ENCODE peak calls at places on chromosomes 4 and X, in ten cellular contexts. One of them, this sample, is unnamed.

GRCh38 chr4:28966982-28967381 is 1753.2 kb upstream of the PCDH7 start:
- DNase-seq in neural crest cell: no peak
- DNase-seq in HFF-Myc: no peak
- DNase-seq in H9: no peak
- DNase-seq in endodermal cell: no peak
- DNase-seq in endothelial cell: no peak
- DNase-seq in A549: no peak
- DNase-seq in PC-3: peak
- DNase-seq in endothelial cell of umbilical vein: no peak
- DNase-seq in lower leg skin: no peak
- DNase-seq in this sample: no peak

GRCh38 chr4:69881173-69881773 is 21.3 kb upstream of the SULT1E1 start:
- DNase-seq in neural crest cell: no peak
- DNase-seq in HFF-Myc: peak
- DNase-seq in H9: peak
- DNase-seq in endodermal cell: no peak
- DNase-seq in endothelial cell: no peak
- DNase-seq in A549: peak
- DNase-seq in PC-3: peak
- DNase-seq in endothelial cell of umbilical vein: peak
- DNase-seq in lower leg skin: no peak
- DNase-seq in this sample: no peak

GRCh38 chrX:96722793-96723192 is 38.2 kb downstream of the DIAPH2 start:
- DNase-seq in neural crest cell: no peak
- DNase-seq in HFF-Myc: no peak
- DNase-seq in H9: no peak
- DNase-seq in endodermal cell: no peak
- DNase-seq in endothelial cell: no peak
- DNase-seq in A549: no peak
- DNase-seq in PC-3: no peak
- DNase-seq in endothelial cell of umbilical vein: no peak
- DNase-seq in lower leg skin: no peak
- DNase-seq in this sample: no peak

GRCh38 chrX:16610121-16610565 is 39.8 kb upstream of the S100G start:
- DNase-seq in neural crest cell: no peak
- DNase-seq in HFF-Myc: no peak
- DNase-seq in H9: no peak
- DNase-seq in endodermal cell: no peak
- DNase-seq in endothelial cell: no peak
- DNase-seq in A549: no peak
- DNase-seq in PC-3: peak
- DNase-seq in endothelial cell of umbilical vein: peak
- DNase-seq in lower leg skin: no peak
- DNase-seq in this sample: no peak

GRCh38 chrX:82945332-82945731 is 562.8 kb upstream of the POU3F4 start:
- DNase-seq in neural crest cell: no peak
- DNase-seq in HFF-Myc: no peak
- DNase-seq in H9: no peak
- DNase-seq in endodermal cell: no peak
- DNase-seq in endothelial cell: no peak
- DNase-seq in A549: no peak
- DNase-seq in PC-3: peak
- DNase-seq in endothelial cell of umbilical vein: no peak
- DNase-seq in lower leg skin: no peak
- DNase-seq in this sample: no peak

GRCh38 chr4:132540268-132540667 is 608.8 kb upstream of the PCDH10 start:
- DNase-seq in neural crest cell: no peak
- DNase-seq in HFF-Myc: no peak
- DNase-seq in H9: no peak
- DNase-seq in endodermal cell: peak
- DNase-seq in endothelial cell: no peak
- DNase-seq in A549: no peak
- DNase-seq in PC-3: no peak
- DNase-seq in endothelial cell of umbilical vein: no peak
- DNase-seq in lower leg skin: no peak
- DNase-seq in this sample: no peak

GRCh38 chr4:113003841-113004240 is 45.6 kb upstream of the ANK2 start:
- DNase-seq in neural crest cell: no peak
- DNase-seq in HFF-Myc: no peak
- DNase-seq in H9: no peak
- DNase-seq in endodermal cell: no peak
- DNase-seq in endothelial cell: no peak
- DNase-seq in A549: no peak
- DNase-seq in PC-3: peak
- DNase-seq in endothelial cell of umbilical vein: no peak
- DNase-seq in lower leg skin: no peak
- DNase-seq in this sample: no peak

GRCh38 chr4:72302981-72303704 is 265.9 kb downstream of the ADAMTS3 start:
- DNase-seq in neural crest cell: peak
- DNase-seq in HFF-Myc: no peak
- DNase-seq in H9: peak
- DNase-seq in endodermal cell: peak
- DNase-seq in endothelial cell: peak
- DNase-seq in A549: peak
- DNase-seq in PC-3: peak
- DNase-seq in endothelial cell of umbilical vein: peak
- DNase-seq in lower leg skin: no peak
- DNase-seq in this sample: peak

GRCh38 chrX:124679199-124679598 is 332.8 kb downstream of the SH2D1A start:
- DNase-seq in neural crest cell: no peak
- DNase-seq in HFF-Myc: no peak
- DNase-seq in H9: no peak
- DNase-seq in endodermal cell: no peak
- DNase-seq in endothelial cell: no peak
- DNase-seq in A549: no peak
- DNase-seq in PC-3: no peak
- DNase-seq in endothelial cell of umbilical vein: no peak
- DNase-seq in lower leg skin: no peak
- DNase-seq in this sample: no peak

GRCh38 chr4:150664935-150665334 is 83.0 kb downstream of the MAB21L2 start:
- DNase-seq in neural crest cell: no peak
- DNase-seq in HFF-Myc: no peak
- DNase-seq in H9: no peak
- DNase-seq in endodermal cell: no peak
- DNase-seq in endothelial cell: no peak
- DNase-seq in A549: peak
- DNase-seq in PC-3: peak
- DNase-seq in endothelial cell of umbilical vein: peak
- DNase-seq in lower leg skin: no peak
- DNase-seq in this sample: no peak

GRCh38 chr4:112029642-112030235 is 115.5 kb upstream of the FAM241A start:
- DNase-seq in neural crest cell: no peak
- DNase-seq in HFF-Myc: no peak
- DNase-seq in H9: no peak
- DNase-seq in endodermal cell: no peak
- DNase-seq in endothelial cell: no peak
- DNase-seq in A549: no peak
- DNase-seq in PC-3: no peak
- DNase-seq in endothelial cell of umbilical vein: no peak
- DNase-seq in lower leg skin: no peak
- DNase-seq in this sample: no peak

GRCh38 chrX:7889680-7890079 is 37.5 kb downstream of the PNPLA4 start:
- DNase-seq in neural crest cell: no peak
- DNase-seq in HFF-Myc: no peak
- DNase-seq in H9: no peak
- DNase-seq in endodermal cell: no peak
- DNase-seq in endothelial cell: no peak
- DNase-seq in A549: no peak
- DNase-seq in PC-3: peak
- DNase-seq in endothelial cell of umbilical vein: no peak
- DNase-seq in lower leg skin: no peak
- DNase-seq in this sample: no peak

GRCh38 chrX:68079961-68080360 is 353.3 kb downstream of the OPHN1 start:
- DNase-seq in neural crest cell: no peak
- DNase-seq in HFF-Myc: no peak
- DNase-seq in H9: no peak
- DNase-seq in endodermal cell: no peak
- DNase-seq in endothelial cell: no peak
- DNase-seq in A549: no peak
- DNase-seq in PC-3: no peak
- DNase-seq in endothelial cell of umbilical vein: no peak
- DNase-seq in lower leg skin: no peak
- DNase-seq in this sample: no peak

GRCh38 chrX:54246866-54247265 is 63.8 kb upstream of the FAM120C start:
- DNase-seq in neural crest cell: no peak
- DNase-seq in HFF-Myc: no peak
- DNase-seq in H9: no peak
- DNase-seq in endodermal cell: no peak
- DNase-seq in endothelial cell: no peak
- DNase-seq in A549: no peak
- DNase-seq in PC-3: no peak
- DNase-seq in endothelial cell of umbilical vein: no peak
- DNase-seq in lower leg skin: no peak
- DNase-seq in this sample: no peak

GRCh38 chrX:54248309-54248708 is 65.3 kb upstream of the FAM120C start:
- DNase-seq in neural crest cell: no peak
- DNase-seq in HFF-Myc: no peak
- DNase-seq in H9: no peak
- DNase-seq in endodermal cell: no peak
- DNase-seq in endothelial cell: no peak
- DNase-seq in A549: peak
- DNase-seq in PC-3: peak
- DNase-seq in endothelial cell of umbilical vein: peak
- DNase-seq in lower leg skin: no peak
- DNase-seq in this sample: no peak
- TF ChIP-seq CTCF in neural crest cell: no peak
- TF ChIP-seq CTCF in HFF-Myc: no peak
- TF ChIP-seq CTCF in H9: peak
- TF ChIP-seq CTCF in endodermal cell: peak
- TF ChIP-seq CTCF in endothelial cell: no peak
- TF ChIP-seq CTCF in A549: peak
- TF ChIP-seq CTCF in PC-3: peak
- TF ChIP-seq CTCF in endothelial cell of umbilical vein: peak
- TF ChIP-seq CTCF in lower leg skin: no peak
- TF ChIP-seq CTCF in this sample: no peak

DNA sequence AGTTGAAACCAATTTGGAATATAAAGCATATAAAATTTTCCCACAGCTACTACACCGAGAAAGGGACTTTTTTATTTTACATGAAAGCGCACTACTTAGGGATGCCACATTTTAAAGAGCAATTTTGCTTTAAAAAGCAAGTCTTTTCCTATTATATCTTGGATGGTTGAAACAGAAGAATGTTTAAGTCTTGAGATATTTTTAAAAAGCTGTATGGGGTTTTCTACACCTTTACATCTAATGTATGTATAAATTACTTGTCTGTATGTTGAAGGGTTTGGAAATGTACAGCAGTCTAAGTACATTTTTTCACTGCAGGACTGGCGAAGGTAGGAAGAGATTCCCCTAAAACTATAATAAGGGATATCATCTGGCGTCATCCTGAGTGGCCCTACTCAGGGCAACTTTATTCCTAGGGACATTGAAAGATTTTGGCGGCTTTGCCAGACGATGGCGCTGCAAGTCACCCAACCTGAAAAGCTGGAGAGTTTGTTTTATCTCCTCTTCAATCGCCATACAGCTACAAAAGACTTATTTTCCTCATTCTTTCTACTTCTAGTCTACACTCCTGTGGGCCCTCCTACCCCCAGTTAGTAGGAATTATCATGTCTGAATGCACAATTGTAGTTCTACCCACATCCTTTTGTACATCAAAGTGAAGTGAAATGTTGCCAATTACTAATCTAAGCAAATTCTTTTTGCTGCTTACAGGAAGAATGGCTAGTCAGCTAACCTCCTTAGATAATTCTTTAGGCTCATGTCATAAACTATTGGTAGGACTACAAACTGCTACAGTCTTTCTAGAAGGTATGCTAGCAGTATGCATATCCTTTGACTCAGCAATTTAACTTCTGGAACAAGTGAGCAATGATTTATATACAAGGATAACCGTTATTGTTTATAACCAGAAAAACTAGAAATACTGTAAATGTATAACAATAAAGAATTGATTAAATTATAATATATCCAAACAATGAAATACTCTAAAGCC is 781 bp upstream of the NEK1 start:
- DNase-seq in neural crest cell: peak
- DNase-seq in HFF-Myc: no peak
- DNase-seq in H9: peak
- DNase-seq in endodermal cell: peak
- DNase-seq in endothelial cell: peak
- DNase-seq in A549: peak
- DNase-seq in PC-3: peak
- DNase-seq in endothelial cell of umbilical vein: peak
- DNase-seq in lower leg skin: peak
- DNase-seq in this sample: peak
- TF ChIP-seq CTCF in neural crest cell: peak
- TF ChIP-seq CTCF in HFF-Myc: peak
- TF ChIP-seq CTCF in H9: peak
- TF ChIP-seq CTCF in endodermal cell: peak
- TF ChIP-seq CTCF in endothelial cell: peak
- TF ChIP-seq CTCF in A549: peak
- TF ChIP-seq CTCF in PC-3: peak
- TF ChIP-seq CTCF in endothelial cell of umbilical vein: peak
- TF ChIP-seq CTCF in lower leg skin: no peak
- TF ChIP-seq CTCF in this sample: peak

DNA sequence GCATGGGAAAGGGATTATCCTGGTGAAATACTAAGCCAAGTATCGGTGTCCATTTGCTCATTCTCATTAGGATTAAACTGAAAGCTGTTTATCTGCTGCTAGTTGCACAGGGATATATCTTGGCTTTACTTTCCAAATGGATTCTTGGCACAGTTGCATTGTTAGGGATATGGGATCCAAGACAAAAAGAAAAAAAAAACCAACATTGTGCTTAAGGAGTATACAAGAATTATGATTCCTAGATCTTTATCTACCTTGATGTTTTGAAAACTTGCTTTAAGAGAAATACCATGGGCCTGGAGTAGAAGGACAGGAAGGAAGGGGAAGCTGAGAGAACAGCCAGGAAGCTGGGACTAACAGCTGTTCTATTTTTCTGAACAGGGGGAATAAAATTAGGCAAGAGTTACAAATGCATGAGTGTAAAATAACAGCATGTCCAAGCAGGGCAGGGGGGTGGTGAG is 107.6 kb downstream of the ATXN3L start:
- DNase-seq in neural crest cell: no peak
- DNase-seq in HFF-Myc: no peak
- DNase-seq in H9: no peak
- DNase-seq in endodermal cell: no peak
- DNase-seq in endothelial cell: no peak
- DNase-seq in A549: no peak
- DNase-seq in PC-3: no peak
- DNase-seq in endothelial cell of umbilical vein: peak
- DNase-seq in lower leg skin: no peak
- DNase-seq in this sample: no peak
- TF ChIP-seq CTCF in neural crest cell: no peak
- TF ChIP-seq CTCF in HFF-Myc: no peak
- TF ChIP-seq CTCF in H9: no peak
- TF ChIP-seq CTCF in endodermal cell: no peak
- TF ChIP-seq CTCF in endothelial cell: no peak
- TF ChIP-seq CTCF in A549: no peak
- TF ChIP-seq CTCF in PC-3: no peak
- TF ChIP-seq CTCF in endothelial cell of umbilical vein: no peak
- TF ChIP-seq CTCF in lower leg skin: no peak
- TF ChIP-seq CTCF in this sample: no peak

GRCh38 chr4:163758032-163758431 is 263.5 kb downstream of the TMA16 start:
- DNase-seq in neural crest cell: no peak
- DNase-seq in HFF-Myc: no peak
- DNase-seq in H9: no peak
- DNase-seq in endodermal cell: no peak
- DNase-seq in endothelial cell: no peak
- DNase-seq in A549: no peak
- DNase-seq in PC-3: no peak
- DNase-seq in endothelial cell of umbilical vein: no peak
- DNase-seq in lower leg skin: no peak
- DNase-seq in this sample: no peak

GRCh38 chr4:163755013-163755412 is 260.5 kb downstream of the TMA16 start:
- DNase-seq in neural crest cell: no peak
- DNase-seq in HFF-Myc: no peak
- DNase-seq in H9: no peak
- DNase-seq in endodermal cell: no peak
- DNase-seq in endothelial cell: no peak
- DNase-seq in A549: peak
- DNase-seq in PC-3: peak
- DNase-seq in endothelial cell of umbilical vein: no peak
- DNase-seq in lower leg skin: no peak
- DNase-seq in this sample: no peak
- TF ChIP-seq CTCF in neural crest cell: peak
- TF ChIP-seq CTCF in HFF-Myc: no peak
- TF ChIP-seq CTCF in H9: peak
- TF ChIP-seq CTCF in endodermal cell: peak
- TF ChIP-seq CTCF in endothelial cell: no peak
- TF ChIP-seq CTCF in A549: peak
- TF ChIP-seq CTCF in PC-3: peak
- TF ChIP-seq CTCF in endothelial cell of umbilical vein: no peak
- TF ChIP-seq CTCF in lower leg skin: no peak
- TF ChIP-seq CTCF in this sample: peak